ENCODE peak calls at places on chromosomes 11 and 22, in six cellular contexts. O is stimulated activated CD4-positive, alpha-beta T cell treated with anti-CD3 and anti-CD28 coated beads, Interleukin-2, amount 100 ng/mL, for 48 hours; I is uterus; N is stimulated activated CD8-positive, alpha-beta memory T cell treated with anti-CD3 and anti-CD28 coated beads, Interleukin-2, amount 100 ng/mL, for 1 hour; K is stimulated activated naive CD8-positive, alpha-beta T cell treated with anti-CD3 and anti-CD28 coated beads, Interleukin-15, Interleukin-2, amounts not matched to agents 100 U/mL and 50 U/mL, for 24 hours; Z is HFFc6. T is an unnamed sample.

GRCh38 chr11:93020248-93021088 is 51.0 kb downstream of the MTNR1B start:
- DNase-seq in O (no peak), I (peak), N (no peak), K (no peak), Z (peak), T (peak)

GRCh38 chr11:109851780-109852390 is 241.3 kb upstream of the ZC3H12C start:
- DNase-seq in O (no peak), I (no peak), N (no peak), K (no peak), Z (no peak), T (peak)

GRCh38 chr11:73384531-73384870 is 8.3 kb downstream of the RELT start:
- DNase-seq in O (no peak), I (no peak), N (no peak), K (no peak), Z (no peak), T (no peak)

GRCh38 chr11:118157186-118157895 is 4.7 kb upstream of the SCN4B start:
- DNase-seq in O (no peak), I (no peak), N (no peak), K (no peak), Z (no peak), T (no peak)

GRCh38 chr11:96627379-96627778 is 237.6 kb downstream of the JRKL start:
- DNase-seq in O (no peak), I (no peak), N (no peak), K (no peak), Z (no peak), T (no peak)

GRCh38 chr11:117833401-117833891 is 8.9 kb upstream of the FXYD2 start:
- DNase-seq in O (no peak), I (peak), N (no peak), K (no peak), Z (no peak), T (no peak)

GRCh38 chr22:20563941-20564371 is 56.5 kb downstream of the MED15 start:
- DNase-seq in O (no peak), I (no peak), N (no peak), K (no peak), Z (no peak), T (no peak)

GRCh38 chr22:36366291-36366708 is 21.5 kb downstream of the MYH9 start:
- DNase-seq in O (no peak), I (peak), N (no peak), K (no peak), Z (no peak), T (peak)

GRCh38 chr22:41262250-41262765 is 21.6 kb upstream of the CHADL start:
- DNase-seq in O (no peak), I (no peak), N (no peak), K (no peak), Z (no peak), T (no peak)

GRCh38 chr11:86160546-86161149 is 83.9 kb upstream of the EED start:
- DNase-seq in O (no peak), I (no peak), N (no peak), K (no peak), Z (peak), T (peak)

GRCh38 chr11:748007-748359 is 719 bp downstream of the TALDO1 start:
- DNase-seq in O (no peak), I (no peak), N (no peak), K (no peak), Z (no peak), T (peak)

GRCh38 chr11:116300252-116300651 is 472.5 kb downstream of the BUD13 start:
- DNase-seq in O (no peak), I (no peak), N (no peak), K (no peak), Z (no peak), T (no peak)

GRCh38 chr11:29272019-29272654 is 744.7 kb downstream of the KCNA4 start:
- DNase-seq in O (no peak), I (no peak), N (no peak), K (no peak), Z (peak), T (peak)

GRCh38 chr22:43829448-43829821 is 17.3 kb upstream of the EFCAB6 start:
- DNase-seq in O (no peak), I (no peak), N (no peak), K (no peak), Z (no peak), T (peak)

GRCh38 chr11:65786786-65787636 is at the start of gene OVOL1:
- DNase-seq in O (no peak), I (no peak), N (no peak), K (no peak), Z (no peak), T (no peak)

GRCh38 chr22:20671409-20672081 is 102.4 kb upstream of the SERPIND1 start:
- DNase-seq in O (no peak), I (no peak), N (no peak), K (no peak), Z (no peak), T (no peak)

GRCh38 chr22:24302591-24302990 is 32.0 kb downstream of the SPECC1L start:
- DNase-seq in O (no peak), I (no peak), N (no peak), K (no peak), Z (no peak), T (no peak)

GRCh38 chr11:19777342-19778102 is 64.9 kb downstream of the NAV2 start:
- DNase-seq in O (no peak), I (no peak), N (no peak), K (peak), Z (peak), T (peak)

GRCh38 chr11:1049911-1050580 is 13.5 kb upstream of the MUC6 start:
- DNase-seq in O (no peak), I (no peak), N (no peak), K (no peak), Z (no peak), T (no peak)

GRCh38 chr11:85827768-85828639 is 17.1 kb upstream of the SYTL2 start:
- DNase-seq in O (no peak), I (no peak), N (no peak), K (no peak), Z (peak), T (peak)

GRCh38 chr22:42799462-42800405 is 57.3 kb downstream of the ARFGAP3 start:
- DNase-seq in O (no peak), I (no peak), N (no peak), K (no peak), Z (no peak), T (no peak)

GRCh38 chr11:64675417-64676252 is 47.4 kb downstream of the NRXN2 start:
- DNase-seq in O (no peak), I (peak), N (no peak), K (no peak), Z (peak), T (peak)

GRCh38 chr11:47714554-47715081 is 551 bp downstream of the AGBL2 start:
- DNase-seq in O (no peak), I (peak), N (no peak), K (peak), Z (no peak), T (peak)

GRCh38 chr11:65504671-65505433 is 6.0 kb downstream of the MALAT1 start:
- DNase-seq in O (no peak), I (no peak), N (no peak), K (no peak), Z (peak), T (peak)

GRCh38 chr11:35109827-35110226 is 29.1 kb upstream of the CD44 start:
- DNase-seq in O (no peak), I (no peak), N (no peak), K (no peak), Z (no peak), T (no peak)

GRCh38 chr11:122910775-122911174 is 28.2 kb downstream of the JHY start:
- DNase-seq in O (no peak), I (no peak), N (no peak), K (peak), Z (peak), T (peak)

GRCh38 chr11:73946798-73947458 is 3.9 kb upstream of the DNAJB13 start:
- DNase-seq in O (no peak), I (no peak), N (no peak), K (no peak), Z (no peak), T (no peak)

GRCh38 chr22:47423861-47424820 is 661.7 kb downstream of the TBC1D22A start:
- DNase-seq in O (no peak), I (no peak), N (no peak), K (no peak), Z (no peak), T (no peak)

GRCh38 chr11:130830563-130830950 is 85.7 kb downstream of the SNX19 start:
- DNase-seq in O (no peak), I (peak), N (no peak), K (no peak), Z (no peak), T (no peak)

GRCh38 chr22:49393526-49393925 is 434.1 kb downstream of the BRD1 start:
- DNase-seq in O (no peak), I (no peak), N (no peak), K (no peak), Z (no peak), T (no peak)

GRCh38 chr11:42315846-42316245 is 856.4 kb upstream of the LRRC4C start:
- DNase-seq in O (no peak), I (no peak), N (no peak), K (no peak), Z (peak), T (no peak)

GRCh38 chr22:40463017-40463631 is 92.7 kb downstream of the SGSM3 start:
- DNase-seq in O (peak), I (no peak), N (no peak), K (peak), Z (no peak), T (no peak)

GRCh38 chr11:16815047-16815767 is 76.8 kb downstream of the C11orf58 start:
- DNase-seq in O (no peak), I (peak), N (no peak), K (no peak), Z (no peak), T (peak)

GRCh38 chr11:76160856-76161255 is 45.4 kb downstream of the WNT11 start:
- DNase-seq in O (no peak), I (no peak), N (no peak), K (no peak), Z (no peak), T (no peak)

GRCh38 chr11:65316979-65317786 is 2.5 kb downstream of the CDC42EP2 start:
- DNase-seq in O (no peak), I (peak), N (no peak), K (no peak), Z (peak), T (peak)

GRCh38 chr11:116534270-116534975 is 238.4 kb downstream of the BUD13 start:
- DNase-seq in O (no peak), I (no peak), N (no peak), K (no peak), Z (no peak), T (no peak)

GRCh38 chr11:130315354-130315970 is 745 bp upstream of the ZBTB44 start:
- DNase-seq in O (peak), I (peak), N (no peak), K (peak), Z (no peak), T (no peak)

GRCh38 chr22:22710719-22711531 is 66.5 kb downstream of the GGTLC2 start:
- DNase-seq in O (peak), I (peak), N (peak), K (peak), Z (no peak), T (peak)

GRCh38 chr11:96167787-96168186 is 175.2 kb downstream of the MAML2 start:
- DNase-seq in O (no peak), I (no peak), N (no peak), K (no peak), Z (no peak), T (no peak)